ENCODE peak calls at places on chromosomes 6 and 20, in ten cellular contexts. A is kidney tubule cell; J is Calu3; L is heart left ventricle; F is NCI-H1092 treated with DMSO at 0.1 percent for 48 hours; E is T1000; O is left ventricle myocardium inferior; H is CD4-positive, alpha-beta T cell; U is NCI-H748 treated with DMSO at 0.1 percent for 48 hours; W is NCI-H345. B is an unnamed sample.

GRCh38 chr20:48621256-48622078 is 206.3 kb downstream of the PREX1 start:
- DNase-seq in E (peak), J (peak), H (no peak), O (no peak), F (no peak), W (no peak), U (no peak), L (no peak), A (peak), B (no peak)

GRCh38 chr6:37010402-37010892 is 5.0 kb downstream of the FGD2 start:
- DNase-seq in J (no peak), U (no peak), A (no peak), F (no peak), H (no peak), L (no peak), W (no peak), O (no peak), E (no peak), B (no peak)

GRCh38 chr6:111975501-111975900 is 78.4 kb upstream of the CCN6 start:
- DNase-seq in H (no peak), L (no peak), O (no peak), U (no peak), F (no peak), A (no peak), E (no peak), W (no peak), J (no peak), B (no peak)

GRCh38 chr20:48651271-48651670 is 176.5 kb downstream of the PREX1 start:
- DNase-seq in H (no peak), O (no peak), L (no peak), A (no peak), J (no peak), U (no peak), W (no peak), E (no peak), F (no peak), B (no peak)

GRCh38 chr6:21348462-21349195 is 244.9 kb upstream of the SOX4 start:
- DNase-seq in J (peak), W (no peak), O (peak), E (peak), F (no peak), H (no peak), A (peak), L (no peak), U (no peak), B (no peak)

GRCh38 chr20:49747707-49748524 is 34.2 kb upstream of the B4GALT5 start:
- DNase-seq in O (peak), H (no peak), E (no peak), L (peak), A (no peak), U (no peak), W (no peak), J (peak), F (no peak), B (no peak)

GRCh38 chr6:36979343-36979742 is 6.7 kb downstream of the MTCH1 start:
- DNase-seq in O (no peak), L (peak), A (peak), W (no peak), H (peak), F (peak), J (no peak), U (no peak), E (no peak), B (peak)

GRCh38 chr20:62211769-62212288 is 8.2 kb downstream of the HRH3 start:
- DNase-seq in J (no peak), O (no peak), L (no peak), W (no peak), E (no peak), H (no peak), A (no peak), U (no peak), F (no peak), B (no peak)

GRCh38 chr20:58890073-58890453 is 37.5 kb downstream of the GNAS start:
- DNase-seq in W (no peak), J (peak), F (no peak), A (no peak), O (no peak), H (no peak), E (no peak), U (no peak), L (no peak), B (no peak)

GRCh38 chr6:89187504-89187903 is 29.7 kb downstream of the GABRR1 start:
- DNase-seq in E (no peak), L (no peak), W (no peak), A (no peak), O (no peak), J (no peak), F (no peak), U (no peak), H (no peak), B (no peak)

GRCh38 chr6:79446006-79446405 is 91.2 kb downstream of the LCA5 start:
- DNase-seq in U (no peak), H (no peak), W (no peak), L (no peak), E (no peak), J (no peak), F (no peak), O (no peak), A (no peak), B (no peak)

GRCh38 chr6:56525976-56526375 is 116.7 kb downstream of the DST start:
- DNase-seq in O (no peak), A (no peak), E (no peak), W (peak), H (no peak), F (no peak), L (no peak), J (no peak), U (peak), B (no peak)

GRCh38 chr6:1023229-1023628 is 288.7 kb upstream of the FOXQ1 start:
- DNase-seq in A (no peak), W (no peak), H (no peak), F (no peak), E (no peak), U (no peak), J (no peak), O (no peak), L (no peak), B (no peak)

GRCh38 chr20:15700147-15700765 is 873.0 kb downstream of the KIF16B start:
- DNase-seq in L (no peak), W (no peak), E (no peak), J (no peak), F (no peak), U (no peak), H (no peak), O (no peak), A (no peak), B (peak)

GRCh38 chr20:34579936-34580587 is 21.5 kb downstream of the MAP1LC3A start:
- DNase-seq in L (no peak), W (no peak), A (peak), O (no peak), U (no peak), H (no peak), J (no peak), F (no peak), E (no peak), B (no peak)

GRCh38 chr6:89199571-89199970 is 17.6 kb downstream of the GABRR1 start:
- DNase-seq in O (no peak), J (no peak), H (no peak), U (no peak), W (no peak), F (no peak), L (no peak), E (no peak), A (no peak), B (no peak)

GRCh38 chr20:1669304-1669703 is 11.7 kb upstream of the SIRPG start:
- DNase-seq in A (peak), F (no peak), W (no peak), J (no peak), O (peak), L (peak), H (no peak), E (no peak), U (no peak), B (no peak)

GRCh38 chr6:149897015-149897697 is 757 bp downstream of the RAET1E start:
- DNase-seq in H (no peak), F (no peak), J (peak), W (no peak), A (peak), L (peak), O (peak), E (peak), U (no peak), B (no peak)

GRCh38 chr6:47473791-47474351 is 3.7 kb upstream of the CD2AP start:
- DNase-seq in F (no peak), E (no peak), L (no peak), A (peak), W (no peak), O (no peak), U (no peak), H (no peak), J (no peak), B (no peak)

GRCh38 chr6:101126501-101126900 is 245.4 kb upstream of the ASCC3 start:
- DNase-seq in U (no peak), O (no peak), J (no peak), E (no peak), L (no peak), W (no peak), H (no peak), F (no peak), A (no peak), B (no peak)

GRCh38 chr20:10622657-10623418 is 51.0 kb downstream of the JAG1 start:
- DNase-seq in O (peak), F (no peak), A (no peak), J (no peak), E (no peak), H (no peak), U (no peak), W (no peak), L (peak), B (no peak)

GRCh38 chr20:380763-381580 is 412 bp downstream of the TRIB3 start:
- DNase-seq in J (peak), L (peak), H (peak), A (peak), E (no peak), W (peak), F (peak), U (no peak), O (peak), B (peak)

GRCh38 chr20:63172726-63173125 is 43.2 kb downstream of the YTHDF1 start:
- DNase-seq in O (no peak), H (no peak), U (no peak), A (no peak), F (no peak), J (peak), E (no peak), W (peak), L (no peak), B (no peak)

GRCh38 chr20:40945754-40946451 is 82.7 kb upstream of the TOP1 start:
- DNase-seq in E (no peak), U (peak), H (no peak), L (peak), W (peak), F (peak), O (peak), A (peak), J (peak), B (no peak)

GRCh38 chr20:12110711-12111110 is 193.0 kb downstream of the BTBD3 start:
- DNase-seq in J (no peak), A (no peak), U (no peak), H (no peak), E (no peak), L (no peak), W (no peak), O (no peak), F (no peak), B (no peak)

GRCh38 chr6:128712898-128713297 is 170.0 kb upstream of the LAMA2 start:
- DNase-seq in U (no peak), E (no peak), J (no peak), H (no peak), W (no peak), O (no peak), A (peak), F (no peak), L (no peak), B (no peak)

GRCh38 chr20:57671662-57672061 is 38.2 kb downstream of the PMEPA1 start:
- DNase-seq in O (no peak), U (no peak), E (no peak), A (no peak), J (no peak), L (no peak), W (no peak), H (no peak), F (peak), B (no peak)

GRCh38 chr20:59470521-59470920 is 133.8 kb upstream of the PHACTR3 start:
- DNase-seq in W (no peak), F (no peak), H (no peak), U (no peak), O (no peak), L (no peak), E (no peak), J (no peak), A (no peak), B (no peak)